ENCODE peak calls at places on chromosomes 13 and 19, in five cellular contexts. One of them, this sample, is unnamed.

GRCh38 chr13:59701261-59701660 is 462.5 kb downstream of the DIAPH3 start:
- DNase-seq in NCI-H460: no peak
- DNase-seq in Ammon's horn: no peak
- DNase-seq in foreskin fibroblast: no peak
- DNase-seq in esophagus squamous epithelium: no peak
- DNase-seq in this sample: no peak

GRCh38 chr13:75250526-75251183 is 231.3 kb downstream of the TBC1D4 start:
- DNase-seq in foreskin fibroblast: peak
- DNase-seq in Ammon's horn: no peak
- DNase-seq in esophagus squamous epithelium: no peak
- DNase-seq in NCI-H460: no peak
- DNase-seq in this sample: no peak

GRCh38 chr19:14530505-14530904 is 1.1 kb downstream of the TECR start:
- DNase-seq in foreskin fibroblast: no peak
- DNase-seq in NCI-H460: no peak
- DNase-seq in esophagus squamous epithelium: no peak
- DNase-seq in Ammon's horn: no peak
- DNase-seq in this sample: no peak

GRCh38 chr13:24910502-24911134 is 146.6 kb downstream of the RNF17 start:
- DNase-seq in NCI-H460: no peak
- DNase-seq in Ammon's horn: no peak
- DNase-seq in foreskin fibroblast: peak
- DNase-seq in esophagus squamous epithelium: no peak
- DNase-seq in this sample: no peak

GRCh38 chr19:41995959-41996797 is 2.1 kb upstream of the ATP1A3 start:
- DNase-seq in esophagus squamous epithelium: no peak
- DNase-seq in foreskin fibroblast: no peak
- DNase-seq in Ammon's horn: peak
- DNase-seq in NCI-H460: no peak
- DNase-seq in this sample: no peak

GRCh38 chr19:46659151-46660007 is 1.6 kb downstream of the DACT3 start:
- DNase-seq in NCI-H460: no peak
- DNase-seq in Ammon's horn: peak
- DNase-seq in esophagus squamous epithelium: no peak
- DNase-seq in foreskin fibroblast: peak
- DNase-seq in this sample: no peak

GRCh38 chr19:1251233-1251502 is 2.8 kb downstream of the MIDN start:
- DNase-seq in NCI-H460: no peak
- DNase-seq in foreskin fibroblast: peak
- DNase-seq in esophagus squamous epithelium: no peak
- DNase-seq in Ammon's horn: peak
- DNase-seq in this sample: no peak

GRCh38 chr19:10339380-10339960 is at the start of gene ICAM3:
- DNase-seq in Ammon's horn: no peak
- DNase-seq in esophagus squamous epithelium: no peak
- DNase-seq in foreskin fibroblast: no peak
- DNase-seq in NCI-H460: no peak
- DNase-seq in this sample: no peak

GRCh38 chr13:48009298-48009697 is 8.2 kb upstream of the SUCLA2 start:
- DNase-seq in Ammon's horn: no peak
- DNase-seq in NCI-H460: no peak
- DNase-seq in foreskin fibroblast: peak
- DNase-seq in esophagus squamous epithelium: no peak
- DNase-seq in this sample: no peak

GRCh38 chr13:26300140-26300539 is 46.2 kb downstream of the CDK8 start:
- DNase-seq in NCI-H460: no peak
- DNase-seq in foreskin fibroblast: peak
- DNase-seq in esophagus squamous epithelium: no peak
- DNase-seq in Ammon's horn: no peak
- DNase-seq in this sample: no peak

GRCh38 chr13:44934724-44935123 is 54.5 kb downstream of the NUFIP1 start:
- DNase-seq in foreskin fibroblast: peak
- DNase-seq in Ammon's horn: no peak
- DNase-seq in esophagus squamous epithelium: no peak
- DNase-seq in NCI-H460: no peak
- DNase-seq in this sample: no peak

GRCh38 chr19:45103625-45104319 is 10.8 kb downstream of the PPP1R37 start:
- DNase-seq in esophagus squamous epithelium: no peak
- DNase-seq in Ammon's horn: no peak
- DNase-seq in NCI-H460: no peak
- DNase-seq in foreskin fibroblast: no peak
- DNase-seq in this sample: no peak

GRCh38 chr13:112849500-112849899 is 119.5 kb upstream of the MCF2L start:
- DNase-seq in Ammon's horn: peak
- DNase-seq in esophagus squamous epithelium: no peak
- DNase-seq in NCI-H460: no peak
- DNase-seq in foreskin fibroblast: peak
- DNase-seq in this sample: no peak

GRCh38 chr19:15123900-15124299 is 16.7 kb downstream of the SYDE1 start:
- DNase-seq in Ammon's horn: peak
- DNase-seq in NCI-H460: no peak
- DNase-seq in foreskin fibroblast: peak
- DNase-seq in esophagus squamous epithelium: no peak
- DNase-seq in this sample: no peak

GRCh38 chr19:29561601-29562000 is 35.8 kb downstream of the VSTM2B start:
- DNase-seq in esophagus squamous epithelium: no peak
- DNase-seq in Ammon's horn: no peak
- DNase-seq in foreskin fibroblast: no peak
- DNase-seq in NCI-H460: no peak
- DNase-seq in this sample: no peak

GRCh38 chr19:39218230-39219007 is 14.4 kb upstream of the SYCN start:
- DNase-seq in foreskin fibroblast: no peak
- DNase-seq in NCI-H460: no peak
- DNase-seq in Ammon's horn: no peak
- DNase-seq in esophagus squamous epithelium: no peak
- DNase-seq in this sample: no peak

GRCh38 chr19:16836115-16836905 is 7.1 kb downstream of the SIN3B start:
- DNase-seq in foreskin fibroblast: peak
- DNase-seq in NCI-H460: no peak
- DNase-seq in esophagus squamous epithelium: no peak
- DNase-seq in Ammon's horn: no peak
- DNase-seq in this sample: no peak

GRCh38 chr19:16066611-16067104 is 9.6 kb upstream of the TPM4 start:
- DNase-seq in esophagus squamous epithelium: no peak
- DNase-seq in foreskin fibroblast: peak
- DNase-seq in Ammon's horn: no peak
- DNase-seq in NCI-H460: peak
- DNase-seq in this sample: no peak

GRCh38 chr13:80033286-80033685 is 307.6 kb downstream of the SPRY2 start:
- DNase-seq in NCI-H460: no peak
- DNase-seq in esophagus squamous epithelium: no peak
- DNase-seq in Ammon's horn: no peak
- DNase-seq in foreskin fibroblast: no peak
- DNase-seq in this sample: no peak

GRCh38 chr13:112648101-112648500 is 41.7 kb upstream of the ATP11A start:
- DNase-seq in NCI-H460: no peak
- DNase-seq in foreskin fibroblast: no peak
- DNase-seq in esophagus squamous epithelium: no peak
- DNase-seq in Ammon's horn: no peak
- DNase-seq in this sample: no peak

GRCh38 chr13:79647518-79647917 is 166.6 kb downstream of the NDFIP2 start:
- DNase-seq in NCI-H460: no peak
- DNase-seq in esophagus squamous epithelium: no peak
- DNase-seq in Ammon's horn: no peak
- DNase-seq in foreskin fibroblast: no peak
- DNase-seq in this sample: no peak

GRCh38 chr13:110509971-110510786 is 51.3 kb downstream of the RAB20 start:
- DNase-seq in NCI-H460: no peak
- DNase-seq in esophagus squamous epithelium: no peak
- DNase-seq in foreskin fibroblast: peak
- DNase-seq in Ammon's horn: no peak
- DNase-seq in this sample: no peak

GRCh38 chr19:41350735-41351338 is 2.9 kb downstream of the TGFB1 start:
- DNase-seq in Ammon's horn: no peak
- DNase-seq in esophagus squamous epithelium: no peak
- DNase-seq in NCI-H460: no peak
- DNase-seq in foreskin fibroblast: peak
- DNase-seq in this sample: no peak

GRCh38 chr19:19568802-19569756 is 31.0 kb downstream of the CILP2 start:
- DNase-seq in foreskin fibroblast: peak
- DNase-seq in esophagus squamous epithelium: no peak
- DNase-seq in NCI-H460: no peak
- DNase-seq in Ammon's horn: no peak
- DNase-seq in this sample: no peak

GRCh38 chr19:28971011-28971410 is 241.9 kb downstream of the UQCRFS1 start:
- DNase-seq in foreskin fibroblast: peak
- DNase-seq in esophagus squamous epithelium: no peak
- DNase-seq in Ammon's horn: no peak
- DNase-seq in NCI-H460: no peak
- DNase-seq in this sample: no peak

GRCh38 chr13:74574964-74575728 is 440.9 kb upstream of the KLF12 start:
- DNase-seq in Ammon's horn: peak
- DNase-seq in esophagus squamous epithelium: no peak
- DNase-seq in foreskin fibroblast: peak
- DNase-seq in NCI-H460: no peak
- DNase-seq in this sample: no peak